ENCODE peak calls at places on chromosomes 6 and 20, in ten cellular contexts. E is suprapubic skin, A is stomach, Z is transverse colon, T is K562, Q is esophagus muscularis mucosa, Y is sigmoid colon, U is H1, N is tibial nerve, H is ovary. O is an unnamed sample.

GRCh38 chr6:157592566-157592965 is 211.6 kb downstream of the ZDHHC14 start:
- DNase-seq in E (no peak), Q (peak), U (peak), Y (no peak), N (no peak), H (no peak), A (no peak), Z (no peak), T (peak), O (no peak)

GRCh38 chr6:85464260-85464644 is 14.4 kb downstream of the NT5E start:
- DNase-seq in H (peak), T (no peak), N (no peak), Z (no peak), Y (no peak), U (no peak), Q (peak), E (no peak), A (no peak), O (no peak)

GRCh38 chr20:301886-302848 is 4.8 kb downstream of the ZCCHC3 start:
- DNase-seq in Y (no peak), T (no peak), N (no peak), H (no peak), Q (no peak), U (no peak), Z (no peak), E (no peak), A (no peak), O (no peak)

GRCh38 chr6:109342564-109342963 is 39.7 kb downstream of the CD164 start:
- DNase-seq in Y (no peak), A (no peak), Z (no peak), E (no peak), U (no peak), Q (no peak), H (no peak), N (no peak), T (peak), O (no peak)

GRCh38 chr6:143966291-143966690 is 41.8 kb downstream of the PLAGL1 start:
- DNase-seq in Q (no peak), T (no peak), U (no peak), Z (no peak), H (no peak), N (no peak), A (no peak), E (no peak), Y (no peak), O (no peak)

GRCh38 chr6:27096834-27097511 is 150.5 kb upstream of the PRSS16 start:
- DNase-seq in Q (no peak), Y (no peak), T (peak), N (no peak), Z (peak), U (peak), H (peak), E (no peak), A (peak), O (peak)

GRCh38 chr6:18263561-18264337 is 581 bp downstream of the DEK start:
- DNase-seq in A (peak), T (peak), N (peak), E (no peak), H (peak), Y (peak), Z (peak), U (peak), Q (no peak), O (peak)

GRCh38 chr20:63280929-63281545 is 8.4 kb downstream of the ARFGAP1 start:
- DNase-seq in U (no peak), T (no peak), H (no peak), Z (no peak), N (no peak), Q (no peak), Y (no peak), A (no peak), E (no peak), O (no peak)

GRCh38 chr6:3851839-3852238 is 2.7 kb downstream of the FAM50B start:
- DNase-seq in E (no peak), Q (no peak), Z (no peak), N (no peak), T (no peak), Y (no peak), A (no peak), H (no peak), U (no peak), O (no peak)

GRCh38 chr6:112416885-112417284 is 69.8 kb downstream of the RFPL4B start:
- DNase-seq in T (no peak), E (no peak), A (no peak), Z (no peak), Q (no peak), N (no peak), Y (no peak), H (peak), U (no peak), O (no peak)

GRCh38 chr20:16040742-16041141 is 532.5 kb downstream of the KIF16B start:
- DNase-seq in Y (no peak), T (no peak), Z (no peak), Q (no peak), H (no peak), N (no peak), A (no peak), U (no peak), E (no peak), O (no peak)

GRCh38 chr6:167953551-167953950 is 43.9 kb upstream of the KIF25 start:
- DNase-seq in Z (no peak), N (no peak), H (no peak), Q (no peak), Y (no peak), E (no peak), T (no peak), U (no peak), A (no peak), O (no peak)

GRCh38 chr6:35487653-35488516 is 9.0 kb downstream of the TEAD3 start:
- DNase-seq in A (peak), H (peak), Z (peak), T (no peak), U (peak), N (no peak), Y (peak), E (no peak), Q (no peak), O (no peak)

GRCh38 chr20:19300395-19300794 is 88.0 kb downstream of the SLC24A3 start:
- DNase-seq in Z (no peak), Y (no peak), H (no peak), A (no peak), Q (no peak), E (no peak), T (no peak), U (no peak), N (no peak), O (no peak)

GRCh38 chr20:59047938-59048680 is 5.5 kb upstream of the PRELID3B start:
- DNase-seq in T (no peak), Y (no peak), E (no peak), U (no peak), A (no peak), N (no peak), Q (no peak), Z (peak), H (no peak), O (no peak)

GRCh38 chr6:29826271-29826670 is 1.4 kb upstream of the HLA-G start:
- DNase-seq in E (no peak), A (no peak), Q (no peak), H (no peak), N (no peak), U (no peak), T (no peak), Y (no peak), Z (no peak), O (no peak)

GRCh38 chr20:41894255-41894963 is 276.2 kb upstream of the CHD6 start:
- DNase-seq in T (no peak), H (no peak), E (no peak), Z (no peak), N (no peak), A (no peak), Y (no peak), Q (peak), U (no peak), O (peak)

DNA sequence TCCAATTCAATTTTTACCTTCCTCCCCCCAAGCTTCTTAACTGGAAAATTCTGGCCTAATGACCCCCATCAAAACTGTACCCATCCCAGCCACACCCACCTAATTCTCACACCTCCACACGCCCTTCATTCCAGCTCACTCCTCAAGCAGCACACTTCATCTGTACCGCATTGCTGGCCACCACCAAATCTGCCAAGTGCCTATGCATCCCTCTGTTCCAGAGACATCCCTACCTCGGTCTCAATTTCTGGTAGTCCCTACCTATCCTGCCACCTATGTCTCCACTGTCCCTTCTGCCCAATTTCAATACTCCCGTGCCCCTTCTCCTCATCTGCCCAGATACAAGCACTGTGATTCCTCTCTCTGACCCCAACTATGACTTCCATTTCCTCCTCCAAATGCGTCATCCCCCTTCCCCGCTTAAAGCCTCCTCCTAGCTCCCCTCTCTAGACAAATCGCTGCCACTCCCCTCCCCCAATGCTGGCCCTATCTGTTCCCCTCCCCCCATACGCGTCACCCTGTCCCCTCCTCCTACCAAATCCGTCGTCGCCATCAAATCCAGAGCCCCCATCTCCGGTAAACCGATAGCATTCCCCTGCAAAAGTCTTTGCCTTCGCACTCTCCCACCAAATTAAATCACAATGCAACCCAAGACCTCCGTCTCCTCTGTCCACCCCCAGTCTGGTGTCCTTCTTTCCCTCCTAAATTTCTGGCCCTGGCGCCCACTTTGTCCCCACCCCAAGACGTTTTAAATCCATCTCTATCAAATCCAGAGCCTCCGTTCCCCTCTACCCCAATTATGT is 1.2 kb downstream of the MTCH1 start:
- DNase-seq in E (no peak), A (no peak), Y (peak), H (peak), Z (peak), N (no peak), U (peak), Q (no peak), T (peak), O (no peak)
- TF ChIP-seq EP300 in E (no peak), A (no peak), Y (no peak), H (no peak), Z (no peak), N (no peak), U (peak), Q (no peak), T (no peak), O (no peak)

GRCh38 chr6:7071405-7071804 is 36.4 kb upstream of the RREB1 start:
- DNase-seq in U (no peak), E (no peak), Q (peak), Z (no peak), Y (no peak), N (no peak), T (no peak), H (no peak), A (no peak), O (no peak)

GRCh38 chr6:7073082-7073783 is 34.5 kb upstream of the RREB1 start:
- DNase-seq in Q (no peak), U (no peak), N (no peak), E (no peak), Y (no peak), H (no peak), Z (no peak), T (no peak), A (no peak), O (no peak)

GRCh38 chr6:7062445-7063162 is 45.2 kb upstream of the RREB1 start:
- DNase-seq in E (no peak), A (peak), Q (no peak), T (no peak), N (no peak), H (no peak), U (no peak), Y (no peak), Z (no peak), O (peak)

GRCh38 chr6:7067305-7067704 is 40.5 kb upstream of the RREB1 start:
- DNase-seq in U (no peak), N (no peak), Z (no peak), Q (no peak), H (no peak), A (no peak), E (no peak), Y (no peak), T (no peak), O (no peak)
- TF ChIP-seq EP300 in U (no peak), N (no peak), Z (no peak), Q (no peak), H (no peak), A (no peak), E (no peak), Y (no peak), T (no peak), O (no peak)

GRCh38 chr6:12718025-12718424 is 1.5 kb downstream of the PHACTR1 start:
- DNase-seq in A (no peak), H (no peak), N (no peak), Q (no peak), E (no peak), U (no peak), T (no peak), Y (no peak), Z (no peak), O (no peak)
- TF ChIP-seq EP300 in A (no peak), H (no peak), N (no peak), Q (no peak), E (no peak), U (no peak), T (no peak), Y (no peak), Z (no peak), O (no peak)

DNA sequence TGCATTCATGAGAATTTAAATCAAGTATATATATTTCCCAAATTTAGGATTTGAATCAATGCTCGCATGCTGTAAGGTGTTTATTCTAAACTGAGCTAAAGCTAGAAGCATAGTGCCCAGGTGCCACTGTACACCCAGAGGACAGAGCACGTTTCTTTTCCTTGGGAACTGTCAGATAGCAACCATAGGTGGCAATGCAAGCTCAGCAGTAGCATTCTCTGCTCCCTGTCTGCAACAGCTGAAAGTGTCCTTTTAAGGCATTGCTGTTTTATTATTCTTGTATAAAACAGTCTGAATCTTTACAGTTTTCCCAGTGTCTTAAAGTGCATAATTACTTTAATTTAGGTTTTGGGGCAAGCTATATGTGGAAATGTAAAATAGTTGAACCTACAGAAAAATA is 443.4 kb upstream of the MMS22L start:
- DNase-seq in Q (no peak), E (no peak), Y (no peak), Z (no peak), T (no peak), A (no peak), N (no peak), H (no peak), U (no peak), O (no peak)
- TF ChIP-seq EP300 in Q (no peak), E (no peak), Y (no peak), Z (no peak), T (no peak), A (no peak), N (no peak), H (no peak), U (no peak), O (no peak)

DNA sequence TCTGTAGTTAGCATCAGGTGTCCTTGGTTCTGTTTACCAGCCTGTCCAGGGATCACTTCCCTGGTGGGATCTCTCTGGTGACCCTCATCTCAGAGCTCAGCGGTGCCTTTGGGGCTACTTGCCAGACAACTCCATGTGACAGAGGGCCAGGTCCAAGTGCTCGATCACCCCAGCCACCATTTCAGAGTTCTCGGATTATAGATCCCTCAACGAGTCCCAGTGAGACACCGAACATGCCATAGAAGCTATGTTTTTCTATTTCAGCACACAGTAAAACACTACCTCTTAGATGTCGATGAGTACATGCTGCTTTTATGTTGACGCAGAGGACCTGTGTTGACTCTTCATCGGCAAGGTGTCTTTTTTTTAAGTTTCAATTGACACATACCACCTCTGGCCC is 170.1 kb upstream of the AKAP12 start:
- DNase-seq in U (no peak), T (no peak), Z (no peak), H (peak), N (no peak), Y (peak), Q (peak), A (no peak), E (no peak), O (no peak)
- TF ChIP-seq EP300 in U (no peak), T (no peak), Z (no peak), H (no peak), N (no peak), Y (no peak), Q (no peak), A (no peak), E (no peak), O (no peak)

GRCh38 chr20:9608639-9609440 is 94.5 kb downstream of the LAMP5 start:
- DNase-seq in A (no peak), T (no peak), N (no peak), U (no peak), Y (no peak), E (no peak), Z (no peak), Q (peak), H (no peak), O (no peak)
- TF ChIP-seq EP300 in A (no peak), T (no peak), N (no peak), U (no peak), Y (no peak), E (no peak), Z (no peak), Q (no peak), H (no peak), O (no peak)

GRCh38 chr6:2257358-2257757 is 12.0 kb upstream of the GMDS start:
- DNase-seq in E (no peak), T (no peak), U (no peak), Z (peak), Q (peak), N (no peak), H (no peak), Y (no peak), A (peak), O (no peak)
- TF ChIP-seq EP300 in E (no peak), T (no peak), U (no peak), Z (no peak), Q (no peak), N (no peak), H (no peak), Y (no peak), A (no peak), O (no peak)

DNA sequence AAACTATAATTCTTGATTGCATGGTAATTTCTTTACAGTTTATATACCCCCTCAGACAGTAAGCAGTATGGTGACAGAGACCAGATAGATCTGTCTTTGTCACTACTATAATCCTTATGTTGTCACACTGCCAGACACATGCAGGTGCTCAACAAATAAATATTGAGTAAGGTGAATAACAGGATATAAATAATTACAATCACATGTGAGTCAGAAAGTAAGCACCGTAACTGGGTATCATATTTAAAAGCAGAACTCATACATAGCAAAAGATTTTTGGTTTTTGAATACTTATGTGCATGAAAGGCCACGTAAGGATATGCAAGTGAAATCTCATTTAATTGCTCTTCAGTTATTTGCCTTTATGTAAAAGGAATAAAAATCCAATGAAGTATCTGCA is 17.4 kb downstream of the CNBD2 start:
- DNase-seq in H (no peak), Y (no peak), T (no peak), N (no peak), Q (no peak), Z (no peak), U (no peak), A (no peak), E (no peak), O (no peak)
- TF ChIP-seq EP300 in H (no peak), Y (no peak), T (no peak), N (no peak), Q (no peak), Z (no peak), U (no peak), A (no peak), E (no peak), O (no peak)

DNA sequence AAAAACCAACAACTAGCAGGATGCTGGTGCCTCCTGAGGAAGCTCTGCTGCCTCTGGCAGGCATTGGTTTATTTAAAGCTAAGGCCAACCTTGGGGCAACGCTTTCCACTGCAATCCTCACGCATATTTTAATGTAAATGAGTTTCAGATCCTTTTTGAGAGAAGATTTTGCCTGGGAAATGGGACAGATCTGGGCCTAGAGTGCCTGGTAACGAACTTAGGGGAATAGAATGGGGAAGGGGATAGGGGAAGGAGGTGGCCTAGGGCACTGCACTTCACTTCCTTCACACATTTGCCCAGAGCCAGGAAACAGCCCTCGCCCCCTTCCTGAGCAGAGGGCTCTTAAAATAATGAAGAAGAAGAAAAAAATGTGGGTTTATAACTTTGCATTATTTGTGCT is 132.7 kb upstream of the TMEM170B start:
- DNase-seq in T (no peak), H (no peak), N (no peak), A (no peak), Z (no peak), U (no peak), Q (peak), E (no peak), Y (no peak), O (no peak)
- TF ChIP-seq EP300 in T (no peak), H (no peak), N (no peak), A (no peak), Z (no peak), U (no peak), Q (no peak), E (no peak), Y (no peak), O (no peak)

O was measured in upper lobe of left lung.